ENCODE peak calls at places on chromosome 16, in four cellular contexts. P is mesothelial cell of epicardium, I is cardiac muscle cell, G is fibroblast of mammary gland. L is an unnamed sample.

GRCh38 chr16:55494994-55495421 is 13.9 kb upstream of the LPCAT2 start:
- DNase-seq in P (peak; percentile 39), I (peak; percentile 95), G (peak; percentile 95), L (no peak)

GRCh38 chr16:79137528-79137927 is 463.0 kb downstream of the MAF start:
- DNase-seq in P (no peak), I (no peak), G (no peak), L (no peak)

GRCh38 chr16:29011112-29011511 is 26.3 kb downstream of the LAT start:
- DNase-seq in P (no peak), I (no peak), G (no peak), L (no peak)

GRCh38 chr16:89402962-89403361 is 87.4 kb downstream of the ANKRD11 start:
- DNase-seq in P (no peak), I (no peak), G (peak; percentile 56), L (no peak)

GRCh38 chr16:86961133-86961720 is 356.0 kb downstream of the C16orf95 start:
- DNase-seq in P (no peak), I (peak; percentile 51), G (peak; percentile 67), L (no peak)

GRCh38 chr16:5575121-5575520 is 477.5 kb upstream of the EEF2KMT start:
- DNase-seq in P (no peak), I (no peak), G (no peak), L (no peak)

GRCh38 chr16:2821483-2822157 is 4.6 kb downstream of the PRSS21 start:
- DNase-seq in P (no peak), I (no peak), G (no peak), L (no peak)

GRCh38 chr16:28897826-28898225 is 19.5 kb downstream of the ATP2A1 start:
- DNase-seq in P (no peak), I (no peak), G (no peak), L (no peak)

GRCh38 chr16:17483266-17483864 is 12.6 kb upstream of the XYLT1 start:
- DNase-seq in P (no peak), I (no peak), G (no peak), L (no peak)

GRCh38 chr16:66474750-66475199 is 47.7 kb downstream of the BEAN1 start:
- DNase-seq in P (no peak), I (no peak), G (no peak), L (no peak)

GRCh38 chr16:24906199-24906808 is 60.5 kb downstream of the SLC5A11 start:
- DNase-seq in P (no peak), I (peak; percentile 54), G (peak; percentile 46), L (no peak)

GRCh38 chr16:31377210-31377903 is 15.8 kb upstream of the ITGAD start:
- DNase-seq in P (no peak), I (no peak), G (no peak), L (no peak)

GRCh38 chr16:55668337-55669281 is 12.8 kb downstream of the SLC6A2 start:
- DNase-seq in P (no peak), I (peak; percentile 15), G (peak; percentile 26), L (no peak)

GRCh38 chr16:53549970-53550406 is 47.0 kb upstream of the AKTIP start:
- DNase-seq in P (peak; percentile 70), I (peak; percentile 93), G (peak; percentile 89), L (peak; percentile 51)

GRCh38 chr16:65816556-65816955 is 549.9 kb upstream of the CDH5 start:
- DNase-seq in P (no peak), I (peak; percentile 45), G (no peak), L (no peak)

GRCh38 chr16:20866161-20866772 is 33.9 kb downstream of the DCUN1D3 start:
- DNase-seq in P (no peak), I (peak; percentile 85), G (peak; percentile 86), L (peak; percentile 52)

GRCh38 chr16:2404099-2404498 is 25.1 kb upstream of the CCNF start:
- DNase-seq in P (no peak), I (no peak), G (no peak), L (no peak)

GRCh38 chr16:22098538-22099255 is 6.4 kb downstream of the VWA3A start:
- DNase-seq in P (no peak), I (peak; percentile 58), G (peak; percentile 59), L (no peak)

GRCh38 chr16:27903046-27903655 is 160.4 kb downstream of the GSG1L start:
- DNase-seq in P (no peak), I (no peak), G (no peak), L (no peak)

GRCh38 chr16:27646811-27647210 is 96.9 kb downstream of the KATNIP start:
- DNase-seq in P (no peak), I (peak; percentile 9), G (peak; percentile 60), L (no peak)

GRCh38 chr16:31519746-31520145 is 8.0 kb upstream of the AHSP start:
- DNase-seq in P (no peak), I (no peak), G (no peak), L (no peak)

GRCh38 chr16:67248401-67249177 is at the start of gene SLC9A5:
- DNase-seq in P (no peak), I (no peak), G (no peak), L (peak; percentile 46)

GRCh38 chr16:69941251-69942098 is 9.7 kb upstream of the CLEC18A start:
- DNase-seq in P (no peak), I (peak; percentile 48), G (peak; percentile 28), L (no peak)

GRCh38 chr16:414395-415169 is 10.9 kb upstream of the RAB11FIP3 start:
- DNase-seq in P (no peak), I (no peak), G (no peak), L (no peak)

GRCh38 chr16:69724414-69724873 is 1.9 kb downstream of the NQO1 start:
- DNase-seq in P (no peak), I (no peak), G (no peak), L (no peak)

GRCh38 chr16:72172105-72173034 is at the start of gene PMFBP1:
- DNase-seq in P (no peak), I (peak; percentile 87), G (peak; percentile 87), L (no peak)

GRCh38 chr16:4273858-4274291 is 1.1 kb upstream of the TFAP4 start:
- DNase-seq in P (peak; percentile 69), I (peak; percentile 64), G (peak; percentile 25), L (peak; percentile 74)
- TF ChIP-seq CTCF in P (no peak), I (peak; percentile 35), G (peak; percentile 23), L (peak; percentile 42)

GRCh38 chr16:58028168-58028455 is 2.6 kb downstream of the MMP15 start:
- DNase-seq in P (no peak), I (no peak), G (no peak), L (no peak)

GRCh38 chr16:58026139-58026704 is 668 bp downstream of the MMP15 start:
- DNase-seq in P (peak; percentile 60), I (peak; percentile 64), G (peak; percentile 28), L (peak; percentile 62)

GRCh38 chr16:58025351-58026138 is at the start of gene MMP15:
- DNase-seq in P (peak; percentile 81), I (peak; percentile 70), G (peak; percentile 46), L (peak; percentile 77)

GRCh38 chr16:58027341-58028167 is 2.0 kb downstream of the MMP15 start:
- DNase-seq in P (no peak), I (peak; percentile 34), G (no peak), L (peak; percentile 40)

GRCh38 chr16:58026705-58027340 is 1.3 kb downstream of the MMP15 start:
- DNase-seq in P (peak; percentile 57), I (no peak), G (no peak), L (peak; percentile 70)
- TF ChIP-seq CTCF in P (no peak), I (no peak), G (no peak), L (no peak)

GRCh38 chr16:81453091-81453728 is 8.6 kb downstream of the CMIP start:
- DNase-seq in P (no peak), I (no peak), G (no peak), L (no peak)
- TF ChIP-seq CTCF in P (no peak), I (no peak), G (no peak), L (no peak)

GRCh38 chr16:50611332-50611934 is 63.2 kb downstream of the NKD1 start:
- DNase-seq in P (no peak), I (peak; percentile 42), G (peak; percentile 39), L (no peak)
- TF ChIP-seq CTCF in P (no peak), I (peak; percentile 20), G (no peak), L (no peak)

DNA sequence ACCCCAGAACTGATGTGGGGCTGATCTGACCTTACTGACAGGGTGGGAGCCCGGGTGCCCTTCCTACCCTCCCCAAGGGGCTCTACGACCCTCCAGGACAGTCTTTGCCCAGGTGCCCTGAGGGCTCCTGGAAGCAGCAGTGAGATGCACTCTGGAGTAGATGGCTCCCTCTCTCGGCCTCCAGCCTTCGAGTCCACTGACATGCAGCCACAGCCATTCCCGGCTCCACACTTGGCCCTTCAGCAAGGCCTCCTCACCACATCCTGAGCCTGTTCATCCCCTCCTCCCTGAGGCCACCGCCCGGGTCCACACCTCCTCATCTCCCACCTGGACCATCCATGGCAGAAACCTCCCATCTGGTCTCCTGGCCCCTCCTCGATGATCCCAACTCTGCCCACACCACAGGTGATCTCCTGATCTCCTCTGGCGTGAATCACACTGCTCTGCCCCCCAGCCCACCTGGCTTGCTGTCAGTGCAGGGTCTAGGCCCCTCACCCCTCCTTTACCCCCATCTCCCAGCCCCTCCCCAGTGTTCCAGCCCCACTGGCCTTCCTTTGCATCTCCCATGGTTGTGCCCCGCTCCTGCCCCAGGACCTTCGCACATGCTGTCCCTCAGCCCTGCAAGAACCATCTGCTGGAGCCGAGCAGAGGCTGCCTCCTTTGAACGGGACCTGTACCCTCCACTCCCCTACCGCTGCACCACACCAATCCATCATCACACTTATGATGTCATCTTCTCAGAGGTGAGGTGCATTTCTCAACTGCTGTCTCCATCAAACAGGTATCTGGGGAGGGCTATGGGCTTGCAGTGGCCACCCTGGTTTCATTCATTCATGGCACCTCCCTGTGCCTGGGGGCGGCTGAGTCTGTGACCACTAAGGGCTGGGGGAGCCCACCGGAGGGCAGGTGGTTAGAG is 44.7 kb downstream of the SOCS1 start:
- DNase-seq in P (no peak), I (no peak), G (no peak), L (no peak)
- TF ChIP-seq CTCF in P (no peak), I (peak; percentile 7), G (no peak), L (no peak)

GRCh38 chr16:52294660-52295059 is 252.3 kb downstream of the TOX3 start:
- DNase-seq in P (no peak), I (no peak), G (no peak), L (no peak)
- TF ChIP-seq CTCF in P (no peak), I (no peak), G (no peak), L (no peak)